ENCODE peak calls at places on chromosomes 11 and 22, in five cellular contexts. Y is body of pancreas, G is esophagus muscularis mucosa, I is heart left ventricle, V is H1. X is an unnamed sample.

GRCh38 chr11:114683007-114683406 is 4.7 kb downstream of the NXPE2 start:
- DNase-seq in Y (no peak), G (no peak), I (no peak), V (no peak), X (no peak)

GRCh38 chr11:133821776-133822175 is 23.5 kb downstream of the SPATA19 start:
- DNase-seq in Y (peak; percentile 55), G (no peak), I (peak; percentile 60), V (peak; percentile 66), X (peak; percentile 49)

GRCh38 chr22:44274918-44275665 is 37.7 kb downstream of the SHISAL1 start:
- DNase-seq in Y (peak; percentile 18), G (no peak), I (no peak), V (no peak), X (no peak)

GRCh38 chr22:49370841-49371301 is 456.8 kb downstream of the BRD1 start:
- DNase-seq in Y (peak; percentile 1), G (no peak), I (no peak), V (no peak), X (peak; percentile 56)

GRCh38 chr11:23288001-23288783 is 427.9 kb upstream of the CCDC179 start:
- DNase-seq in Y (no peak), G (no peak), I (no peak), V (no peak), X (peak; percentile 17)

GRCh38 chr22:49616356-49617231 is 211.1 kb downstream of the BRD1 start:
- DNase-seq in Y (no peak), G (no peak), I (no peak), V (no peak), X (no peak)

GRCh38 chr11:102614485-102614884 is 10.6 kb downstream of the MMP20 start:
- DNase-seq in Y (no peak), G (no peak), I (no peak), V (no peak), X (no peak)

GRCh38 chr11:124597661-124598060 is 13.6 kb upstream of the PANX3 start:
- DNase-seq in Y (no peak), G (no peak), I (no peak), V (no peak), X (no peak)

GRCh38 chr11:72236083-72236697 is 7.8 kb downstream of the PHOX2A start:
- DNase-seq in Y (no peak), G (no peak), I (no peak), V (no peak), X (no peak)

GRCh38 chr11:92475316-92475715 is 250.7 kb downstream of the FAT3 start:
- DNase-seq in Y (no peak), G (peak; percentile 8), I (no peak), V (no peak), X (no peak)

GRCh38 chr11:46117842-46118241 is 3.4 kb downstream of the PHF21A start:
- DNase-seq in Y (no peak), G (no peak), I (no peak), V (no peak), X (no peak)
- H3K4me3 ChIP-seq in Y (no peak overlapping the region), G (no peak overlapping the region), I (no peak overlapping the region), V (no peak overlapping the region), X (no peak overlapping the region)

GRCh38 chr11:61828629-61829407 is 718 bp downstream of the FADS2 start:
- DNase-seq in Y (peak; percentile 26), G (peak; percentile 92), I (peak; percentile 77), V (no peak), X (no peak)
- TF ChIP-seq POLR2A in Y (no peak), G (no peak), I (no peak), V (peak; percentile 18), X (no peak)

DNA sequence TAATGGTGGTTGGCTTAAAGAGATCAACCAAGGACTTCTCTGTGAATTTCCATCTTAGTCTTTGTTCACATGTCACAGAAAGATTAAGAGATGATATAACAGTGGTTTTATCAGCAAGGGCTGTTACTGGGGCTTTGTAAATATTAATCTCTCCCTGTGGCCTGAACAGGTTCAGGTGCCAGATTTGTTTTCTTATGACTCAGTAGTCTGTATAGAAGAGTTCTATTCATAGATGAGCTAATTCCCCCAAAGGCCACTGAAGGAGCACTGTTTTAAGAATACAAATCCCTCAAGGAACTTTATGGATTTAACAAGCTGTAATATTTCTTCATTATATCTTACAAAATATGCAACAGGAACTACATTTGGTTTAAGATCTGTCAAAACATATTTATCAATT is 50.4 kb downstream of the TCP11L1 start:
- DNase-seq in Y (no peak), G (no peak), I (no peak), V (no peak), X (no peak)
- TF ChIP-seq CTCF in Y (no peak), G (no peak), I (no peak), V (peak; percentile 18), X (no peak)

DNA sequence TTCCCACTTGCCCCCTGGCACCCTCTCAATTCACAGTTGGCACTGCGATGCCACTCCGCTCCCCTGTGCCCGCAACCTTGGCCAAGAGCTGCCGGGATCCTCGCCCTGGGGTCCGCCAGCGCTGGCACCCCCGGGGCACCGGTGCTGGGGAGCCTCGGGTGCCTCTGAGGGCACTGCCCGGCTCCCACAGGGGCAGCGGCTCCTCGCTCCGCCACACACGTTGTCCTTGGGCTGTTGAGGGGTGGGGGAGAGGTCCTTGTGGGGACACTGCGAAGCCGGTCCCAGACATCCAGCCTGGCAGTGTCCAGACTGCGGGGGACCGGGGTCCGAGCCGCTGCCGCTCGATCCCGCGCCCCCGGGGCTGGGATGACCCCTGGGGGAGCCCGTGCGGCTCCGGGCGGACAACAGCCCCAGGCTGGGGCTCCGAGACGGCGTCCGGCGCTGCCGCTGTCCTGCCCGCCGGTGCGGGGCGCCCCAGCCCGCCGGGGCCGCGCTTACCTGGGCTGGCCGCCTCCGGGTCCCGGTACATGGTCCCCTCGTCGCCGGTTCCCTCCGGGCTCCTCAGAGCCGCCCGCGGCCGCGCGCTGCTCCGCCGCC is 486 bp downstream of the SYT7 start:
- DNase-seq in Y (peak; percentile 26), G (no peak), I (no peak), V (no peak), X (no peak)
- H3K4me3 ChIP-seq in Y (no peak overlapping the region), G (peak overlapping the region; percentile 60), I (peak overlapping the region; percentile 83), V (peak overlapping the region; percentile 46), X (peak overlapping the region; percentile 4)

DNA sequence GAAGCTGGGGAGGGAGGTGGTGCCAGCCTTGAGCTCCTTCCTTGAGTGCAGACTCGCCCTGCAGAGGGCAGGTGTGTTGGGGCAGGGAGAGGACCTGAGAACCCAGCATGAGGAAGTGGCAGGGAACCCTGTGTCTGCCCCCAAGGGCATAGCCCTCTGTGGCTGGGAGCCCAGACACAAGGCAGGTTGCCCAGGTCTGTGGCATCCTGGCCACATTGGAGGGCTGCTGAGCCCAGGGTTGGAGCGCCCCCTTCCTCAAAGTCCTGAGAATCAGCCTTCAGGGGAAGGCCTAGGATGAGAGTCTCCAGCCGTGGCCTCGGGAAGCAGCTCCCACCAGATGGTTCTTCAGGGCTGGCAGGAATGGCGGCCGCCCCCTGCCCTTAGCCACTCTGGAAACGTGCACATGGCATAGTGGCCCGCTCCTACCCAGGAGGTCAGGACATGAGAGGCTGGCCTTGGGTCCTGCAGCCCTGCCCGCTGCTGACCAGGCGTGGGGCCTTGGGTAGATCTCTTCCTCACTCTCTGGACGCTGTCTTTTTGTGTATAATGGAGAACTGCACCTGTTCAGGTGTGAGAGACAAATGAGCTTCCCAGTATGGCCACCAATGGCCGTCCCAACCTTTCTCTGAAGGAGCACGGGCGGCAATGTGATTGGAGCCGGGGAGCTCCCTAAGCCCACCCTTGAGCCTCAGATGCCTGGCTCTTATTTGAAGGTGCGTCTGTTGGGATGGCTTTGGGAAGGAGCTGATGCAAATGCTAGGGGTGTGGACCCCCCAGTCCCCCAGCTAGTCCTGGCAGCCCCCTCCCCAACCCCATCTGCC is 4.5 kb upstream of the CDC42BPG start:
- DNase-seq in Y (peak; percentile 73), G (no peak), I (no peak), V (no peak), X (no peak)
- TF ChIP-seq POLR2A in Y (peak; percentile 6), G (no peak), I (no peak), V (no peak), X (no peak)

DNA sequence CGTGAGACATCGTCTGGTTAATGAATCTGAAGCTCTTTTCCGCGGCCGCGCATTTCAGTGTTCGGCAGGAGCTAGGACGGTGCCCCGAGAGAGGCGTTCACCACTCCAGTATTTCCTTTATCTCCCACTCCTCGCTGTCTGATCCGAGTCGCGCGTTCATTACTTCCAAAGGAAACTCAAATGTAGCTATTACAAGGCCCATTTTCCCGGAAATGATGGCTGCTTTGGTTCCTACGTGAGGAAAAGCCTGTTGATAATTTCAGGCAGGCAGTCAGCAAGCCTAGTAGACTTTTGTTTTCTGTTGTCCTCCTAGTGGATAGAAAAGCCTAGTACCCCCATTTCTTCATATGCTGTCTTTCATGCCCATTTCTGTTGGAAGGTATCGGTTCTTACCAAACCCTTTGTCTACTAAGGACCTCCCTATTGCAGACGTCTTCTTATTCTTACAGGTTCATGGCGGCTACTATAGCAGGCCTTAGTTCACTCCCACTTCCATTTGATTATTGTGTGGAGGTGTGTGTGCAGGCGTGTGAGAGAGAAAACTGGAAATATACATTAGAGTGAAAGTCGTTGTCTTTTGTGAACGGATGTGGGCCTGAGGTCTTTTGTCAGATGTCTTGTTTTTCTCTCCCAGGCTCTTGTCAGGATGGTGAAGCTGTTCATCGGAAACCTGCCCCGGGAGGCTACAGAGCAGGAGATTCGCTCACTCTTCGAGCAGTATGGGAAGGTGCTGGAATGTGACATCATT is 737 bp downstream of the RBM4 start:
- DNase-seq in Y (no peak), G (no peak), I (peak; percentile 34), V (no peak), X (no peak)
- TF ChIP-seq CTCF in Y (no peak), G (no peak), I (no peak), V (no peak), X (no peak)

X was measured in lower leg skin.